ENCODE peak calls at places on chromosomes 5 and 9, in five cellular contexts. One of them, this sample, is unnamed.

GRCh38 chr9:125754096-125754495 is 6.9 kb downstream of the PBX3 start:
- DNase-seq in substantia nigra: no peak
- DNase-seq in kidney: no peak
- DNase-seq in stomach: no peak
- DNase-seq in H9: no peak
- DNase-seq in this sample: no peak

GRCh38 chr5:57137401-57137800 is 36.5 kb upstream of the GPBP1 start:
- DNase-seq in kidney: no peak
- DNase-seq in stomach: no peak
- DNase-seq in substantia nigra: no peak
- DNase-seq in H9: no peak
- DNase-seq in this sample: no peak

GRCh38 chr5:44862808-44863207 is 54.1 kb downstream of the MRPS30 start:
- DNase-seq in kidney: no peak
- DNase-seq in H9: no peak
- DNase-seq in stomach: no peak
- DNase-seq in substantia nigra: no peak
- DNase-seq in this sample: no peak

GRCh38 chr5:141155540-141156374 is 5.9 kb downstream of the PCDHB6 start:
- DNase-seq in H9: peak
- DNase-seq in stomach: no peak
- DNase-seq in kidney: no peak
- DNase-seq in substantia nigra: no peak
- DNase-seq in this sample: no peak

GRCh38 chr9:98365227-98365669 is 109.8 kb upstream of the TBC1D2 start:
- DNase-seq in kidney: no peak
- DNase-seq in H9: no peak
- DNase-seq in stomach: no peak
- DNase-seq in substantia nigra: no peak
- DNase-seq in this sample: no peak

GRCh38 chr9:76658510-76659231 is 105.6 kb upstream of the PCA3 start:
- DNase-seq in substantia nigra: no peak
- DNase-seq in stomach: no peak
- DNase-seq in kidney: no peak
- DNase-seq in H9: no peak
- DNase-seq in this sample: no peak

GRCh38 chr9:79572891-79573696 is 1.3 kb downstream of the TLE4 start:
- DNase-seq in stomach: peak
- DNase-seq in substantia nigra: peak
- DNase-seq in kidney: peak
- DNase-seq in H9: peak
- DNase-seq in this sample: peak

GRCh38 chr5:77630246-77631165 is 8.0 kb downstream of the OTP start:
- DNase-seq in substantia nigra: no peak
- DNase-seq in H9: peak
- DNase-seq in kidney: peak
- DNase-seq in stomach: peak
- DNase-seq in this sample: no peak

GRCh38 chr5:138874241-138874640 is 894 bp downstream of the LRRTM2 start:
- DNase-seq in H9: no peak
- DNase-seq in kidney: no peak
- DNase-seq in stomach: no peak
- DNase-seq in substantia nigra: peak
- DNase-seq in this sample: peak

GRCh38 chr9:78030553-78031270 is 899 bp downstream of the GNAQ start:
- DNase-seq in substantia nigra: peak
- DNase-seq in stomach: peak
- DNase-seq in kidney: peak
- DNase-seq in H9: peak
- DNase-seq in this sample: peak

GRCh38 chr9:134011401-134011800 is 13.9 kb upstream of the BRD3OS start:
- DNase-seq in kidney: no peak
- DNase-seq in stomach: no peak
- DNase-seq in H9: no peak
- DNase-seq in substantia nigra: no peak
- DNase-seq in this sample: no peak

GRCh38 chr5:57221049-57221568 is 47.2 kb downstream of the GPBP1 start:
- DNase-seq in stomach: no peak
- DNase-seq in substantia nigra: no peak
- DNase-seq in kidney: no peak
- DNase-seq in H9: no peak
- DNase-seq in this sample: no peak

GRCh38 chr9:133569891-133570651 is 35.6 kb downstream of the ADAMTSL2 start:
- DNase-seq in substantia nigra: no peak
- DNase-seq in stomach: no peak
- DNase-seq in H9: peak
- DNase-seq in kidney: no peak
- DNase-seq in this sample: no peak

GRCh38 chr5:82912462-82912861 is 164.7 kb downstream of the TMEM167A start:
- DNase-seq in stomach: no peak
- DNase-seq in substantia nigra: no peak
- DNase-seq in kidney: no peak
- DNase-seq in H9: no peak
- DNase-seq in this sample: no peak

GRCh38 chr9:70352802-70353201 is 61.7 kb downstream of the KLF9 start:
- DNase-seq in H9: no peak
- DNase-seq in stomach: no peak
- DNase-seq in substantia nigra: no peak
- DNase-seq in kidney: no peak
- DNase-seq in this sample: no peak

GRCh38 chr5:5126444-5126843 is 13.7 kb upstream of the ADAMTS16 start:
- DNase-seq in substantia nigra: no peak
- DNase-seq in H9: no peak
- DNase-seq in stomach: no peak
- DNase-seq in kidney: no peak
- DNase-seq in this sample: no peak

GRCh38 chr5:115776989-115777388 is 39.5 kb downstream of the CDO1 start:
- DNase-seq in stomach: no peak
- DNase-seq in substantia nigra: no peak
- DNase-seq in kidney: no peak
- DNase-seq in H9: no peak
- DNase-seq in this sample: no peak

GRCh38 chr5:115774684-115775083 is 41.8 kb downstream of the CDO1 start:
- DNase-seq in H9: no peak
- DNase-seq in stomach: no peak
- DNase-seq in kidney: no peak
- DNase-seq in substantia nigra: no peak
- DNase-seq in this sample: no peak

GRCh38 chr5:115775999-115776398 is 40.5 kb downstream of the CDO1 start:
- DNase-seq in kidney: no peak
- DNase-seq in substantia nigra: no peak
- DNase-seq in stomach: no peak
- DNase-seq in H9: no peak
- DNase-seq in this sample: no peak

GRCh38 chr5:115770466-115770865 is 46.0 kb downstream of the CDO1 start:
- DNase-seq in stomach: peak
- DNase-seq in substantia nigra: no peak
- DNase-seq in H9: peak
- DNase-seq in kidney: no peak
- DNase-seq in this sample: no peak

GRCh38 chr5:115773010-115773580 is 43.4 kb downstream of the CDO1 start:
- DNase-seq in stomach: no peak
- DNase-seq in substantia nigra: no peak
- DNase-seq in kidney: no peak
- DNase-seq in H9: peak
- DNase-seq in this sample: no peak
- H3K27ac ChIP-seq in stomach: no peak
- H3K27ac ChIP-seq in substantia nigra: no peak
- H3K27ac ChIP-seq in kidney: no peak
- H3K27ac ChIP-seq in H9: no peak
- H3K27ac ChIP-seq in this sample: no peak

DNA sequence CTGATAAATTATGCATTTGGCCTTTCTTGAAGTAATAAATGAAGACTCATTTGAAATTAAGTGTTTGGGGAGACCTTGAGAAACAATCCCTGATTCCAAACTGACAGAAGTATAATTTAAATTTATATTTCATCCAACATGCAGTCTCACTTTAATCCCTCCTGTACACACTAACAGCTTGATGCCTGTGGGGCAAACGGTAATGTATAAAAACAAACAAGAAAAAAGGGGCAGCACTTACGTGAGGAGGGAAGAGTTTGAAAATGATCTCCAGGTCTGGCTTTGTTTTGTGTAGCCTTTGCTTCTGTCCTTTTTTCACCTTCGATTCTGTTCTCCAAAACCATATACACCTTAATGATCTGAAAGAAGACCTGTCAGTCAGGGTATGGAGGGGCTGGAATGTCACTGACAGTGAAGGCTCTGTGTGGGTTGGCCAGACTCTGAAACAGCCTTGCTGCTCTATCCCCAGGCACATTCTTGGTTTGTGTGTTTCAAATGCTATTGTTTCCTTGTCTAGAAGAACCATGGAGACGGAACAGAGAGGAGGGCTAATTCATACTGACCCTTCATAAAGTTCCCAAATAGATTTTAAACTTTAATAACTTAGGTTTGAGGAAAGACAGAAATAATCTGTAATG is 338.2 kb upstream of the WWC1 start:
- DNase-seq in substantia nigra: no peak
- DNase-seq in H9: no peak
- DNase-seq in stomach: no peak
- DNase-seq in kidney: no peak
- DNase-seq in this sample: no peak
- H3K27ac ChIP-seq in substantia nigra: no peak
- H3K27ac ChIP-seq in H9: no peak
- H3K27ac ChIP-seq in stomach: no peak
- H3K27ac ChIP-seq in kidney: no peak
- H3K27ac ChIP-seq in this sample: no peak

GRCh38 chr9:112354081-112354743 is 20.8 kb upstream of the PTBP3 start:
- DNase-seq in substantia nigra: no peak
- DNase-seq in stomach: no peak
- DNase-seq in kidney: no peak
- DNase-seq in H9: no peak
- DNase-seq in this sample: no peak
- H3K27ac ChIP-seq in substantia nigra: no peak
- H3K27ac ChIP-seq in stomach: no peak
- H3K27ac ChIP-seq in kidney: no peak
- H3K27ac ChIP-seq in H9: no peak
- H3K27ac ChIP-seq in this sample: no peak

DNA sequence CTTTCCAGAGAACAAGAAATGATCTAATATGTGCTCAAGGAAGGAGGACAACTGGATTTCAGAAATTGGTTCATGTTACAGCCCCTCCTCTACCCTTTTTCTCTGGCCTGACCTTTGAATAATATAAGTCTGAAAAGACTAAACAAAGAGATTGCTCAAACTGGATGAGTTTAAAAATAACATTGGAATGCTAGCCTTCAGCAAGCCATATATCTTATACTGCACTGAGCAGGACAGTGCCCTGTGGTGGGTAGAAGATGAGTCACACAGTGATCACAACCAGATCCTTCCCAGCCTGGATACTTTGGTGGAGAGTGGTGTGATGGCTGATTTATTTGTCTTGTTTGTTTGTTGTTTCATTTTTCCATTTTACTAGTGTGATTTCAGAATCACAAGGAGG is 13.2 kb downstream of the PALM2AKAP2 start:
- DNase-seq in substantia nigra: no peak
- DNase-seq in H9: no peak
- DNase-seq in kidney: no peak
- DNase-seq in stomach: no peak
- DNase-seq in this sample: no peak
- H3K27ac ChIP-seq in substantia nigra: no peak
- H3K27ac ChIP-seq in H9: no peak
- H3K27ac ChIP-seq in kidney: no peak
- H3K27ac ChIP-seq in stomach: no peak
- H3K27ac ChIP-seq in this sample: no peak

GRCh38 chr5:50749873-50750272 is 83.4 kb downstream of the PARP8 start:
- DNase-seq in H9: no peak
- DNase-seq in stomach: no peak
- DNase-seq in substantia nigra: no peak
- DNase-seq in kidney: no peak
- DNase-seq in this sample: no peak

GRCh38 chr5:50740832-50741231 is 74.4 kb downstream of the PARP8 start:
- DNase-seq in stomach: no peak
- DNase-seq in kidney: no peak
- DNase-seq in substantia nigra: no peak
- DNase-seq in H9: no peak
- DNase-seq in this sample: no peak

GRCh38 chr5:50749181-50749580 is 82.7 kb downstream of the PARP8 start:
- DNase-seq in kidney: no peak
- DNase-seq in H9: no peak
- DNase-seq in stomach: no peak
- DNase-seq in substantia nigra: no peak
- DNase-seq in this sample: no peak

GRCh38 chr5:50745221-50745620 is 78.8 kb downstream of the PARP8 start:
- DNase-seq in substantia nigra: no peak
- DNase-seq in stomach: no peak
- DNase-seq in H9: no peak
- DNase-seq in kidney: no peak
- DNase-seq in this sample: no peak

DNA sequence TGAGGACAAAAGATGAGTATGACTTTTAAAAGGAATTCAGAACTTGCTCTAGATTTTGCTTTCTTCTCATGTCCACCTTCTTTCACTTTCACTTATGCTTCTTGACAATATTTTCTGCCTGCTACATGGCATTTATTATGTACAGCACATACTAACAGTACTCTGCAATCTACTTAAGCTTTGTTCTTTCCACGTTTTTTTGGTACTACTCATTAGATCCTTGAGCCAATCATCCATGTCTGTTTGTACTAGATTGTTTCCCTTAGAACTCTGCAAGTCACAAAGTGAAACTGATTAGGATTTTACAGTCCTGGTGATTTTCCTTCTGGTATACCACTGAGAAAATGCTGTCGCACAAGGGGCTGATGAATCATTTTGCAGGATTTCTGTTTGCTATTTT is 78.3 kb downstream of the PARP8 start:
- DNase-seq in H9: no peak
- DNase-seq in substantia nigra: no peak
- DNase-seq in kidney: no peak
- DNase-seq in stomach: no peak
- DNase-seq in this sample: no peak
- H3K27ac ChIP-seq in H9: no peak
- H3K27ac ChIP-seq in substantia nigra: no peak
- H3K27ac ChIP-seq in kidney: peak
- H3K27ac ChIP-seq in stomach: no peak
- H3K27ac ChIP-seq in this sample: no peak

GRCh38 chr5:131436081-131436480 is 172.2 kb downstream of the CDC42SE2 start:
- DNase-seq in stomach: no peak
- DNase-seq in substantia nigra: peak
- DNase-seq in kidney: no peak
- DNase-seq in H9: no peak
- DNase-seq in this sample: no peak
- H3K27ac ChIP-seq in stomach: no peak
- H3K27ac ChIP-seq in substantia nigra: peak
- H3K27ac ChIP-seq in kidney: no peak
- H3K27ac ChIP-seq in H9: no peak
- H3K27ac ChIP-seq in this sample: peak

GRCh38 chr9:37149646-37150308 is 29.4 kb downstream of the ZCCHC7 start:
- DNase-seq in H9: no peak
- DNase-seq in kidney: no peak
- DNase-seq in stomach: no peak
- DNase-seq in substantia nigra: no peak
- DNase-seq in this sample: no peak
- H3K27ac ChIP-seq in H9: no peak
- H3K27ac ChIP-seq in kidney: no peak
- H3K27ac ChIP-seq in stomach: no peak
- H3K27ac ChIP-seq in substantia nigra: no peak
- H3K27ac ChIP-seq in this sample: no peak